ENCODE peak calls at places on chromosomes 7 and 10, in four cellular contexts. W is NCI-H460, M is T-helper 22 cell, L is progenitor cell of endocrine pancreas. K is an unnamed sample.
A peak's percentile ranks its signal among the peaks of the same experiment; 100 is the strongest.

GRCh38 chr7:22572937-22573336 is 72.9 kb upstream of the STEAP1B start:
- DNase-seq in L (no peak), M (no peak), W (no peak), K (no peak)

GRCh38 chr7:47621347-47621746 is 39.4 kb upstream of the TNS3 start:
- DNase-seq in L (no peak), M (no peak), W (no peak), K (no peak)

GRCh38 chr10:130418731-130419130 is 282.5 kb downstream of the GLRX3 start:
- DNase-seq in W (no peak), M (no peak), L (no peak), K (no peak)

GRCh38 chr7:1106063-1106782 is 18.3 kb downstream of the GPER1 start:
- DNase-seq in M (no peak), W (no peak), L (no peak), K (no peak)

GRCh38 chr7:116464375-116464774 is 35.2 kb upstream of the CAV2 start:
- DNase-seq in M (no peak), L (no peak), W (no peak), K (no peak)

GRCh38 chr7:44348300-44348699 is 22.9 kb upstream of the CAMK2B start:
- DNase-seq in L (no peak), M (no peak), W (no peak), K (peak; percentile 66)

GRCh38 chr10:35928017-35928619 is 286.0 kb upstream of the FZD8 start:
- DNase-seq in W (no peak), M (no peak), L (no peak), K (no peak)

GRCh38 chr10:5575482-5576153 is 50.9 kb downstream of the CALML3 start:
- DNase-seq in L (no peak), W (no peak), M (no peak), K (no peak)

GRCh38 chr10:95384011-95384704 is 93.4 kb upstream of the PDLIM1 start:
- DNase-seq in L (no peak), M (no peak), W (no peak), K (no peak)

GRCh38 chr10:100895896-100896295 is 16.9 kb upstream of the SLF2 start:
- DNase-seq in L (no peak), M (no peak), W (no peak), K (no peak)

GRCh38 chr7:106629521-106629920 is 31.4 kb downstream of the CCDC71L start:
- DNase-seq in L (no peak), M (no peak), W (no peak), K (no peak)

GRCh38 chr7:155230169-155230593 is 67.5 kb upstream of the INSIG1 start:
- DNase-seq in L (no peak), W (peak; percentile 90), M (no peak), K (peak; percentile 96)

GRCh38 chr10:131994435-131994834 is 12.7 kb upstream of the BNIP3 start:
- DNase-seq in M (no peak), W (no peak), L (no peak), K (no peak)

GRCh38 chr10:81873932-81874816 is 820 bp upstream of the NRG3 start:
- DNase-seq in W (peak; percentile 9), L (peak; percentile 79), M (no peak), K (no peak)

GRCh38 chr7:157690058-157690832 is 353.4 kb downstream of the DNAJB6 start:
- DNase-seq in M (no peak), L (no peak), W (no peak), K (no peak)

GRCh38 chr10:69327463-69328345 is 49.4 kb downstream of the HK1 start:
- DNase-seq in L (no peak), W (no peak), M (no peak), K (no peak)

GRCh38 chr10:126215767-126216166 is 172.5 kb downstream of the ADAM12 start:
- DNase-seq in L (no peak), W (no peak), M (no peak), K (no peak)

GRCh38 chr10:124084693-124085092 is 8.7 kb downstream of the CHST15 start:
- DNase-seq in W (no peak), M (no peak), L (no peak), K (no peak)

GRCh38 chr10:88705951-88706350 is at the start of gene LIPK:
- DNase-seq in L (no peak), W (no peak), M (no peak), K (no peak)

GRCh38 chr10:129704225-129704624 is 237.2 kb downstream of the MGMT start:
- DNase-seq in L (no peak), W (no peak), M (no peak), K (no peak)

GRCh38 chr7:68865351-68865885 is 732.9 kb upstream of the AUTS2 start:
- DNase-seq in L (no peak), W (no peak), M (no peak), K (no peak)

GRCh38 chr7:146235210-146235609 is 118.6 kb downstream of the CNTNAP2 start:
- DNase-seq in M (no peak), L (no peak), W (no peak), K (no peak)

GRCh38 chr7:94395141-94396041 is 696 bp downstream of the COL1A2 start:
- DNase-seq in W (peak; percentile 48), M (no peak), L (no peak), K (peak; percentile 53)

GRCh38 chr10:5910323-5911100 is 20.5 kb downstream of the FBH1 start:
- DNase-seq in W (no peak), L (no peak), M (no peak), K (no peak)

GRCh38 chr7:79241288-79242055 is 212.0 kb downstream of the MAGI2 start:
- DNase-seq in W (no peak), M (no peak), L (no peak), K (no peak)

GRCh38 chr7:47232751-47233412 is 349.0 kb downstream of the TNS3 start:
- DNase-seq in L (no peak), W (no peak), M (no peak), K (no peak)